ENCODE peak calls at places on chromosome 10, in five cellular contexts. C is IMR-90, F is H9, Q is neuronal stem cell, D is H1. S is an unnamed sample.

GRCh38 chr10:114616516-114616915 is 41.6 kb downstream of the ABLIM1 start:
- DNase-seq in C (peak), F (no peak), Q (no peak), D (no peak), S (no peak)

GRCh38 chr10:110402077-110402416 is 95.7 kb upstream of the DUSP5 start:
- DNase-seq in C (no peak), F (no peak), Q (no peak), D (no peak), S (no peak)

GRCh38 chr10:85786401-85786899 is 580.1 kb downstream of the GRID1 start:
- DNase-seq in C (no peak), F (peak), Q (no peak), D (no peak), S (no peak)

GRCh38 chr10:86265236-86265876 is 101.2 kb downstream of the GRID1 start:
- DNase-seq in C (no peak), F (peak), Q (no peak), D (peak), S (no peak)

GRCh38 chr10:56880541-56880940 is 519.5 kb upstream of the ZWINT start:
- DNase-seq in C (no peak), F (no peak), Q (no peak), D (no peak), S (no peak)

GRCh38 chr10:18456984-18457383 is 194.4 kb downstream of the NSUN6 start:
- DNase-seq in C (no peak), F (no peak), Q (no peak), D (no peak), S (no peak)

GRCh38 chr10:18421726-18422293 is 229.6 kb downstream of the NSUN6 start:
- DNase-seq in C (peak), F (no peak), Q (no peak), D (no peak), S (no peak)

GRCh38 chr10:120511165-120511564 is 54.1 kb downstream of the PLPP4 start:
- DNase-seq in C (no peak), F (no peak), Q (no peak), D (no peak), S (no peak)

GRCh38 chr10:126013489-126014281 is 117.3 kb downstream of the FANK1 start:
- DNase-seq in C (peak), F (peak), Q (no peak), D (peak), S (peak)

GRCh38 chr10:69327463-69328345 is 49.4 kb downstream of the HK1 start:
- DNase-seq in C (peak), F (no peak), Q (no peak), D (no peak), S (peak)

GRCh38 chr10:6514844-6515780 is 65.0 kb downstream of the PRKCQ start:
- DNase-seq in C (no peak), F (no peak), Q (no peak), D (no peak), S (no peak)

GRCh38 chr10:11879387-11880168 is 56.4 kb downstream of the PROSER2 start:
- DNase-seq in C (no peak), F (no peak), Q (no peak), D (no peak), S (no peak)

GRCh38 chr10:49606981-49607535 is 3.1 kb upstream of the SLC18A3 start:
- DNase-seq in C (peak), F (peak), Q (peak), D (peak), S (peak)

GRCh38 chr10:13594641-13595040 is 7.9 kb downstream of the PRPF18 start:
- DNase-seq in C (no peak), F (no peak), Q (no peak), D (no peak), S (no peak)

GRCh38 chr10:92965314-92965713 is 95.3 kb upstream of the CYP26C1 start:
- DNase-seq in C (peak), F (no peak), Q (peak), D (no peak), S (peak)

GRCh38 chr10:96244354-96244753 is 27.0 kb downstream of the BLNK start:
- DNase-seq in C (no peak), F (no peak), Q (no peak), D (no peak), S (no peak)

GRCh38 chr10:89648074-89648473 is 3.0 kb upstream of the PANK1 start:
- DNase-seq in C (no peak), F (no peak), Q (no peak), D (no peak), S (no peak)

DNA sequence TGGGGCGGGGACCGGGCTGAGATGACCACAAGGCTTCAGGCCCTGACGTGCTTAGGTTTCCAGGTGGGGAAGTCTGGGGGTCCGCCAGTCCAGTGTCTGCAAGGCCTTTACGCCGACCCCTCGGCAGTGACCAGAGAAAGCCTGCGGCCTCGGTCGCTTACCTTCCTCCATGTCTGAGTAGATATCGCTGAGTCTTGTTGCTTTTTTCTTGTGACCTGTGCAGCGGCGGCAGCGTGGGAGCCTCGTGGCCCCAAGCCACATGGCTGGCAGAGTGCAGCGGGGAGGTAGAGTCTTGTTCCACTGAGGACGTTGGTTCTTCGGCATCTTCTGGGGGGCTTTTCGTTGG is 329 bp downstream of the NOLC1 start:
- DNase-seq in C (peak), F (no peak), Q (no peak), D (no peak), S (no peak)
- H4K8ac ChIP-seq in C (peak), F (no peak), Q (no peak), D (peak), S (no peak)

GRCh38 chr10:78755075-78755695 is 313.6 kb upstream of the ZMIZ1 start:
- DNase-seq in C (no peak), F (no peak), Q (no peak), D (no peak), S (no peak)

GRCh38 chr10:78758176-78758575 is 310.6 kb upstream of the ZMIZ1 start:
- DNase-seq in C (no peak), F (no peak), Q (no peak), D (no peak), S (no peak)

GRCh38 chr10:78755877-78756455 is 312.8 kb upstream of the ZMIZ1 start:
- DNase-seq in C (no peak), F (no peak), Q (no peak), D (no peak), S (no peak)

GRCh38 chr10:78757542-78757941 is 311.2 kb upstream of the ZMIZ1 start:
- DNase-seq in C (peak), F (no peak), Q (no peak), D (no peak), S (peak)

GRCh38 chr10:78756604-78757442 is 311.9 kb upstream of the ZMIZ1 start:
- DNase-seq in C (peak), F (no peak), Q (no peak), D (no peak), S (peak)
- H4K8ac ChIP-seq in C (peak), F (no peak), Q (no peak), D (no peak), S (peak)

GRCh38 chr10:102593074-102593803 is 51.0 kb upstream of the TRIM8 start:
- DNase-seq in C (peak), F (no peak), Q (no peak), D (no peak), S (peak)
- H4K8ac ChIP-seq in C (peak), F (no peak), Q (no peak), D (no peak), S (peak)

GRCh38 chr10:117710181-117710798 is 167.7 kb downstream of the EMX2 start:
- DNase-seq in C (no peak), F (peak), Q (no peak), D (no peak), S (no peak)
- H4K8ac ChIP-seq in C (no peak), F (no peak), Q (no peak), D (no peak), S (no peak)

GRCh38 chr10:77857272-77857671 is 69.3 kb downstream of the DLG5 start:
- DNase-seq in C (no peak), F (no peak), Q (no peak), D (no peak), S (no peak)

GRCh38 chr10:77854115-77854514 is 72.4 kb downstream of the DLG5 start:
- DNase-seq in C (no peak), F (no peak), Q (no peak), D (no peak), S (no peak)

GRCh38 chr10:77859200-77859864 is 67.2 kb downstream of the DLG5 start:
- DNase-seq in C (peak), F (no peak), Q (no peak), D (no peak), S (no peak)

GRCh38 chr10:77855404-77856155 is 71.0 kb downstream of the DLG5 start:
- DNase-seq in C (no peak), F (no peak), Q (no peak), D (no peak), S (no peak)

DNA sequence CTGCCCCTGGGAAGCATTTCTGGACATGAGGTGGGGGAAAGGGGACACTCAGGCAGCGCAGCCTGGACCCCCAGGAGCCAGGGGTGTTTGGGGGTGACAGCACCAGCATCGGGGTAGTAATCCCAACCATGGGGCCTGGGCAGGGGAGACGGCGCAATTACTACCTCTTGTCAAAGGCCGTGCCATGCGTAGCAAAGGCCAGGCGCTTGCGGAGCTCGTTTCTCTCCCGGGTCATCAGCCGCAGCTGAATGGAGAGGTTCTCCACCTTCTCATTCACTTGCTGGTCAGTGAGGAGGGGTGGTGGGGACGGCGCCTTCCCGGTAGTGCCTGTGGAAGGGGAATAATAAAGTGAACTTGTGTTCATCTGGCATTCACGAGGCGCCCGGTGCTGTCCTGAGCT is 70.0 kb downstream of the DLG5 start:
- DNase-seq in C (no peak), F (no peak), Q (no peak), D (no peak), S (no peak)
- H4K8ac ChIP-seq in C (no peak), F (no peak), Q (no peak), D (peak), S (no peak)

GRCh38 chr10:70557876-70558275 is 44.7 kb downstream of the PRF1 start:
- DNase-seq in C (no peak), F (no peak), Q (no peak), D (no peak), S (no peak)

GRCh38 chr10:70552585-70552984 is 50.0 kb downstream of the PRF1 start:
- DNase-seq in C (peak), F (no peak), Q (no peak), D (no peak), S (no peak)

GRCh38 chr10:70558295-70558694 is 44.2 kb downstream of the PRF1 start:
- DNase-seq in C (no peak), F (no peak), Q (no peak), D (no peak), S (no peak)

GRCh38 chr10:70557086-70557845 is 45.3 kb downstream of the PRF1 start:
- DNase-seq in C (no peak), F (no peak), Q (no peak), D (no peak), S (no peak)

GRCh38 chr10:70555371-70555770 is 47.2 kb downstream of the PRF1 start:
- DNase-seq in C (no peak), F (no peak), Q (no peak), D (no peak), S (no peak)
- H4K8ac ChIP-seq in C (no peak), F (no peak), Q (no peak), D (no peak), S (no peak)

GRCh38 chr10:43845121-43845520 is 196.4 kb upstream of the ZNF32 start:
- DNase-seq in C (no peak), F (no peak), Q (no peak), D (no peak), S (no peak)
- H4K8ac ChIP-seq in C (peak), F (no peak), Q (no peak), D (no peak), S (peak)

GRCh38 chr10:72038458-72039001 is 49.8 kb downstream of the SPOCK2 start:
- DNase-seq in C (peak), F (no peak), Q (no peak), D (no peak), S (peak)
- H4K8ac ChIP-seq in C (no peak), F (no peak), Q (no peak), D (no peak), S (no peak)

GRCh38 chr10:29255117-29255516 is 33.8 kb upstream of the LYZL1 start:
- DNase-seq in C (no peak), F (no peak), Q (no peak), D (no peak), S (no peak)

GRCh38 chr10:29256531-29256930 is 32.3 kb upstream of the LYZL1 start:
- DNase-seq in C (no peak), F (no peak), Q (no peak), D (no peak), S (peak)

GRCh38 chr10:29256019-29256418 is 32.9 kb upstream of the LYZL1 start:
- DNase-seq in C (no peak), F (no peak), Q (no peak), D (no peak), S (no peak)

GRCh38 chr10:29253096-29254029 is 35.5 kb upstream of the LYZL1 start:
- DNase-seq in C (no peak), F (no peak), Q (no peak), D (no peak), S (peak)

GRCh38 chr10:29254123-29255046 is 34.5 kb upstream of the LYZL1 start:
- DNase-seq in C (no peak), F (no peak), Q (peak), D (no peak), S (peak)
- H4K8ac ChIP-seq in C (no peak), F (no peak), Q (no peak), D (no peak), S (peak)

GRCh38 chr10:102799691-102800435 is 37.4 kb downstream of the CYP17A1 start:
- DNase-seq in C (no peak), F (no peak), Q (no peak), D (no peak), S (no peak)
- H4K8ac ChIP-seq in C (no peak), F (no peak), Q (no peak), D (no peak), S (no peak)